ENCODE peak calls at places on chromosomes 5 and 9, in five cellular contexts. One of them, this sample, is unnamed.

GRCh38 chr5:53820119-53820801 is 259.8 kb downstream of the NDUFS4 start:
- DNase-seq in body of pancreas: no peak
- DNase-seq in BJ: no peak
- DNase-seq in A549: no peak
- DNase-seq in foreskin keratinocyte: no peak
- DNase-seq in this sample: no peak

GRCh38 chr5:109655841-109656240 is 33.9 kb upstream of the MAN2A1 start:
- DNase-seq in body of pancreas: no peak
- DNase-seq in BJ: no peak
- DNase-seq in A549: no peak
- DNase-seq in foreskin keratinocyte: peak; percentile 65
- DNase-seq in this sample: peak; percentile 26

GRCh38 chr9:27442464-27442863 is 81.6 kb upstream of the IFNK start:
- DNase-seq in body of pancreas: peak; percentile 12
- DNase-seq in BJ: no peak
- DNase-seq in A549: no peak
- DNase-seq in foreskin keratinocyte: no peak
- DNase-seq in this sample: no peak

GRCh38 chr5:17216974-17217325 is 481 bp upstream of the BASP1 start:
- DNase-seq in body of pancreas: peak; percentile 4
- DNase-seq in BJ: no peak
- DNase-seq in A549: peak; percentile 64
- DNase-seq in foreskin keratinocyte: no peak
- DNase-seq in this sample: no peak

GRCh38 chr9:128091144-128091543 is 23.1 kb downstream of the SLC25A25 start:
- DNase-seq in body of pancreas: no peak
- DNase-seq in BJ: peak; percentile 80
- DNase-seq in A549: no peak
- DNase-seq in foreskin keratinocyte: no peak
- DNase-seq in this sample: no peak

GRCh38 chr9:136942112-136942880 is 2.2 kb downstream of the FBXW5 start:
- DNase-seq in body of pancreas: no peak
- DNase-seq in BJ: no peak
- DNase-seq in A549: no peak
- DNase-seq in foreskin keratinocyte: no peak
- DNase-seq in this sample: no peak

GRCh38 chr5:71939452-71939932 is 167.8 kb upstream of the MAP1B start:
- DNase-seq in body of pancreas: no peak
- DNase-seq in BJ: no peak
- DNase-seq in A549: peak; percentile 18
- DNase-seq in foreskin keratinocyte: no peak
- DNase-seq in this sample: no peak

GRCh38 chr9:72858089-72858912 is 94.6 kb downstream of the ALDH1A1 start:
- DNase-seq in body of pancreas: peak; percentile 43
- DNase-seq in BJ: no peak
- DNase-seq in A549: peak; percentile 65
- DNase-seq in foreskin keratinocyte: no peak
- DNase-seq in this sample: no peak

GRCh38 chr5:100430268-100430900 is 104.8 kb upstream of the FAM174A start:
- DNase-seq in body of pancreas: peak; percentile 42
- DNase-seq in BJ: no peak
- DNase-seq in A549: peak; percentile 5
- DNase-seq in foreskin keratinocyte: peak; percentile 39
- DNase-seq in this sample: peak; percentile 35

GRCh38 chr9:36214571-36214970 is 23.9 kb downstream of the CLTA start:
- DNase-seq in body of pancreas: no peak
- DNase-seq in BJ: no peak
- DNase-seq in A549: no peak
- DNase-seq in foreskin keratinocyte: no peak
- DNase-seq in this sample: no peak

GRCh38 chr9:111158375-111158774 is 120.1 kb upstream of the LPAR1 start:
- DNase-seq in body of pancreas: no peak
- DNase-seq in BJ: peak; percentile 52
- DNase-seq in A549: no peak
- DNase-seq in foreskin keratinocyte: no peak
- DNase-seq in this sample: no peak

GRCh38 chr9:130658893-130659698 is 5.3 kb upstream of the PRDM12 start:
- DNase-seq in body of pancreas: no peak
- DNase-seq in BJ: no peak
- DNase-seq in A549: no peak
- DNase-seq in foreskin keratinocyte: no peak
- DNase-seq in this sample: no peak

GRCh38 chr5:85000671-85001070 is 616.0 kb upstream of the EDIL3 start:
- DNase-seq in body of pancreas: no peak
- DNase-seq in BJ: no peak
- DNase-seq in A549: no peak
- DNase-seq in foreskin keratinocyte: no peak
- DNase-seq in this sample: peak; percentile 11

GRCh38 chr5:151697452-151697851 is 10.7 kb upstream of the SPARC start:
- DNase-seq in body of pancreas: no peak
- DNase-seq in BJ: no peak
- DNase-seq in A549: no peak
- DNase-seq in foreskin keratinocyte: no peak
- DNase-seq in this sample: no peak

GRCh38 chr5:56685503-56686217 is 129.7 kb upstream of the MAP3K1 start:
- DNase-seq in body of pancreas: no peak
- DNase-seq in BJ: no peak
- DNase-seq in A549: no peak
- DNase-seq in foreskin keratinocyte: no peak
- DNase-seq in this sample: no peak

GRCh38 chr9:89542461-89543021 is 44.6 kb upstream of the SEMA4D start:
- DNase-seq in body of pancreas: no peak
- DNase-seq in BJ: no peak
- DNase-seq in A549: no peak
- DNase-seq in foreskin keratinocyte: peak; percentile 48
- DNase-seq in this sample: peak; percentile 11

GRCh38 chr9:2560175-2560574 is 61.4 kb upstream of the VLDLR start:
- DNase-seq in body of pancreas: peak; percentile 27
- DNase-seq in BJ: no peak
- DNase-seq in A549: no peak
- DNase-seq in foreskin keratinocyte: no peak
- DNase-seq in this sample: no peak

GRCh38 chr5:95731571-95732554 is 727 bp downstream of the RHOBTB3 start:
- DNase-seq in body of pancreas: peak; percentile 55
- DNase-seq in BJ: no peak
- DNase-seq in A549: peak; percentile 19
- DNase-seq in foreskin keratinocyte: no peak
- DNase-seq in this sample: peak; percentile 18

GRCh38 chr5:160651682-160652645 is 200.0 kb downstream of the ATP10B start:
- DNase-seq in body of pancreas: peak; percentile 38
- DNase-seq in BJ: no peak
- DNase-seq in A549: no peak
- DNase-seq in foreskin keratinocyte: no peak
- DNase-seq in this sample: no peak

GRCh38 chr5:160643588-160643987 is 208.4 kb downstream of the ATP10B start:
- DNase-seq in body of pancreas: no peak
- DNase-seq in BJ: no peak
- DNase-seq in A549: no peak
- DNase-seq in foreskin keratinocyte: no peak
- DNase-seq in this sample: no peak

GRCh38 chr5:160646033-160646432 is 206.0 kb downstream of the ATP10B start:
- DNase-seq in body of pancreas: no peak
- DNase-seq in BJ: no peak
- DNase-seq in A549: no peak
- DNase-seq in foreskin keratinocyte: no peak
- DNase-seq in this sample: no peak

DNA sequence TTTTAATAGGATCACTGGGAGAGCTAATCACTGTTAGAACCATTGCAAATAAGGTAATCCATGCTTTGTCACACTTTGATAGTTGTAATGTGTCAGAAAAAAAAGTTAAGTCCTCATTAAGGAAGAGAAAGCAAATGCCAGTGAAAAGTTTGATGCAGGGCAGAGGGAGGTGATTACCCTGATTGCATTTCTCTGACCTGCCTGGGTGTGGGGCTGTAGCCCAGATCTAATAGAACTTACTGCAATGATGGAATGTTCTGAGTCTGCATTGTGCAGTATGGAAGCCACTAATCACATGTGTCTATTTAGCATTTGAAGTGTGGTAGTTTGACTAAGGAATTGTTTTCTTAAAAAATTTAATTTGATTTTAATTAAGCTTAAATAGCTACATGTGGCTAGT is 202.7 kb downstream of the ATP10B start:
- DNase-seq in body of pancreas: no peak
- DNase-seq in BJ: no peak
- DNase-seq in A549: no peak
- DNase-seq in foreskin keratinocyte: peak; percentile 5
- DNase-seq in this sample: peak; percentile 10
- TF ChIP-seq CTCF in body of pancreas: peak; percentile 36
- TF ChIP-seq CTCF in BJ: no peak
- TF ChIP-seq CTCF in A549: no peak
- TF ChIP-seq CTCF in foreskin keratinocyte: peak; percentile 41
- TF ChIP-seq CTCF in this sample: peak; percentile 48

GRCh38 chr5:145697251-145698016 is 137.7 kb downstream of the PRELID2 start:
- DNase-seq in body of pancreas: peak; percentile 26
- DNase-seq in BJ: no peak
- DNase-seq in A549: peak; percentile 19
- DNase-seq in foreskin keratinocyte: peak; percentile 17
- DNase-seq in this sample: peak; percentile 53

GRCh38 chr5:145704724-145705123 is 130.4 kb downstream of the PRELID2 start:
- DNase-seq in body of pancreas: no peak
- DNase-seq in BJ: no peak
- DNase-seq in A549: no peak
- DNase-seq in foreskin keratinocyte: no peak
- DNase-seq in this sample: no peak

GRCh38 chr5:145699846-145700245 is 135.3 kb downstream of the PRELID2 start:
- DNase-seq in body of pancreas: no peak
- DNase-seq in BJ: no peak
- DNase-seq in A549: no peak
- DNase-seq in foreskin keratinocyte: no peak
- DNase-seq in this sample: no peak

DNA sequence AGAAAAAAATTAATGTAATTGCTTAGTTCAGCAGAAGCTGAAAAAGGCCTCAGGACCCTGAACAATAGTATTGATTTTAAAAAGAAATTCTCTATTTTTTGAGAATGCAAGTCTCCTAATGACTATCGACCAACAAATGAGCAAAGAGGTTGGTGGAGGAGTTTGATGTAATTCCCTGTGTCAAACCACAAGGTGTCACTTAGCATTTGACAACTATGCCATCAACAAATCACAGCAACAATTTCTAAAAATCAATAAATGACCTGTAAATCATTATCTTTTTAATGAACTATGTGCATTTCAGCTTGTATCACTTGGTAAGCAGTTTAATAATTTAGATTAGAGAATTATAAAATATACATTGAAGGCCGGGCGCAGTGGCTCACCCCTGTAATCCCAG is 133.7 kb downstream of the PRELID2 start:
- DNase-seq in body of pancreas: no peak
- DNase-seq in BJ: no peak
- DNase-seq in A549: no peak
- DNase-seq in foreskin keratinocyte: no peak
- DNase-seq in this sample: no peak
- TF ChIP-seq CTCF in body of pancreas: no peak
- TF ChIP-seq CTCF in BJ: no peak
- TF ChIP-seq CTCF in A549: no peak
- TF ChIP-seq CTCF in foreskin keratinocyte: peak; percentile 36
- TF ChIP-seq CTCF in this sample: no peak

GRCh38 chr5:108521841-108522506 is 140.1 kb upstream of the FBXL17 start:
- DNase-seq in body of pancreas: peak; percentile 44
- DNase-seq in BJ: peak; percentile 17
- DNase-seq in A549: peak; percentile 18
- DNase-seq in foreskin keratinocyte: peak; percentile 49
- DNase-seq in this sample: peak; percentile 64
- TF ChIP-seq CTCF in body of pancreas: peak; percentile 55
- TF ChIP-seq CTCF in BJ: peak; percentile 69
- TF ChIP-seq CTCF in A549: peak; percentile 65
- TF ChIP-seq CTCF in foreskin keratinocyte: peak; percentile 81
- TF ChIP-seq CTCF in this sample: peak; percentile 54

GRCh38 chr9:93138171-93138764 is 4.2 kb upstream of the NINJ1 start:
- DNase-seq in body of pancreas: no peak
- DNase-seq in BJ: no peak
- DNase-seq in A549: no peak
- DNase-seq in foreskin keratinocyte: no peak
- DNase-seq in this sample: no peak

GRCh38 chr9:93134740-93135444 is 841 bp upstream of the NINJ1 start:
- DNase-seq in body of pancreas: no peak
- DNase-seq in BJ: no peak
- DNase-seq in A549: no peak
- DNase-seq in foreskin keratinocyte: no peak
- DNase-seq in this sample: no peak

GRCh38 chr9:93137362-93137761 is 3.3 kb upstream of the NINJ1 start:
- DNase-seq in body of pancreas: no peak
- DNase-seq in BJ: no peak
- DNase-seq in A549: no peak
- DNase-seq in foreskin keratinocyte: no peak
- DNase-seq in this sample: no peak

GRCh38 chr9:93136011-93136440 is 2.0 kb upstream of the NINJ1 start:
- DNase-seq in body of pancreas: no peak
- DNase-seq in BJ: no peak
- DNase-seq in A549: no peak
- DNase-seq in foreskin keratinocyte: no peak
- DNase-seq in this sample: no peak

DNA sequence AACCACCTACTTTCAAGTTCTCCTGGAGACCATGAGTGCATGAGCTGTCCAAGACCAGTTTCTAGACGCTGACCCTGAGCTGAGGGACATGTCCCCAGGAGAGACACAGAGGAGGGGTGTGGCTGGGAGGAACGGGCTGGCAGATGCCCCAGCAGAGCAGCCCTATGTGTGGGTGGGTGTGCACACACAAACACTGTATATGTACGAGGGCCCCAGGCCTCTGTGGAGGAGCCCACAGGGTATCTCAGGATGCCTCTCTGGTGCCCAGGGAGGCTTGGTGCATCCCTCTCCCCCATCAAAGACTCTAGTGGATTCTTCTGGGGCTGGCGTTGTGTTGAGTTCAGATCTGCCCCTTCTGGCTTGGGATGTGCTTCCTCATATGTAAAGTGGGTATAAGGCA is 2.6 kb upstream of the NINJ1 start:
- DNase-seq in body of pancreas: no peak
- DNase-seq in BJ: no peak
- DNase-seq in A549: no peak
- DNase-seq in foreskin keratinocyte: no peak
- DNase-seq in this sample: no peak
- TF ChIP-seq CTCF in body of pancreas: no peak
- TF ChIP-seq CTCF in BJ: no peak
- TF ChIP-seq CTCF in A549: no peak
- TF ChIP-seq CTCF in foreskin keratinocyte: no peak
- TF ChIP-seq CTCF in this sample: no peak

This sample was measured in bronchial epithelial cell.